ENCODE peak calls at places on chromosomes 5 and 9, in five cellular contexts. A is breast epithelium, Y is AG09319, L is epithelial cell of esophagus, P is right atrium auricular region. E is an unnamed sample.

GRCh38 chr5:158198636-158199035 is 339.7 kb upstream of the CLINT1 start:
- DNase-seq in A (no peak), Y (no peak), L (no peak), P (no peak), E (no peak)

GRCh38 chr5:107551088-107551487 is 119.6 kb downstream of the EFNA5 start:
- DNase-seq in A (no peak), Y (no peak), L (no peak), P (no peak), E (no peak)

GRCh38 chr5:126754609-126755008 is 22.3 kb upstream of the LMNB1 start:
- DNase-seq in A (no peak), Y (no peak), L (no peak), P (no peak), E (no peak)

GRCh38 chr9:128150594-128151342 is 1.5 kb downstream of the LCN2 start:
- DNase-seq in A (no peak), Y (no peak), L (no peak), P (no peak), E (peak; percentile 25)

GRCh38 chr9:80177949-80178480 is 606.2 kb downstream of the TLE4 start:
- DNase-seq in A (no peak), Y (no peak), L (no peak), P (no peak), E (no peak)

GRCh38 chr9:129384887-129385614 is 207.0 kb upstream of the IER5L start:
- DNase-seq in A (peak; percentile 50), Y (no peak), L (no peak), P (no peak), E (no peak)

GRCh38 chr9:127974769-127975261 is 6.0 kb downstream of the EEIG1 start:
- DNase-seq in A (no peak), Y (no peak), L (no peak), P (no peak), E (no peak)

GRCh38 chr5:8865686-8866374 is 680.0 kb downstream of the SEMA5A start:
- DNase-seq in A (no peak), Y (no peak), L (no peak), P (no peak), E (no peak)

GRCh38 chr9:122370869-122371467 is at the start of gene PTGS1:
- DNase-seq in A (no peak), Y (no peak), L (peak; percentile 53), P (peak; percentile 65), E (peak; percentile 26)

GRCh38 chr5:172868436-172868923 is 34.4 kb downstream of the ERGIC1 start:
- DNase-seq in A (no peak), Y (no peak), L (peak; percentile 51), P (no peak), E (no peak)

GRCh38 chr9:93659044-93659836 is 82.9 kb downstream of the PHF2 start:
- DNase-seq in A (peak; percentile 35), Y (no peak), L (no peak), P (no peak), E (no peak)

GRCh38 chr9:136944094-136944518 is 432 bp downstream of the FBXW5 start:
- DNase-seq in A (no peak), Y (peak; percentile 32), L (peak; percentile 48), P (no peak), E (no peak)

GRCh38 chr9:135906291-135907005 is 898 bp downstream of the CAMSAP1 start:
- DNase-seq in A (no peak), Y (no peak), L (peak; percentile 57), P (no peak), E (no peak)

GRCh38 chr5:115952579-115952978 is 9.7 kb upstream of the LVRN start:
- DNase-seq in A (no peak), Y (no peak), L (no peak), P (no peak), E (no peak)

GRCh38 chr5:159855476-159856157 is 60.7 kb upstream of the ADRA1B start:
- DNase-seq in A (no peak), Y (no peak), L (peak; percentile 18), P (peak; percentile 86), E (no peak)

GRCh38 chr9:32906213-32906612 is 95.2 kb downstream of the APTX start:
- DNase-seq in A (no peak), Y (no peak), L (no peak), P (no peak), E (no peak)

GRCh38 chr5:158754018-158754514 is 345.6 kb downstream of the EBF1 start:
- DNase-seq in A (no peak), Y (peak; percentile 87), L (no peak), P (no peak), E (no peak)

GRCh38 chr5:139271201-139272027 is 22.1 kb upstream of the MATR3 start:
- DNase-seq in A (no peak), Y (peak; percentile 70), L (peak; percentile 84), P (no peak), E (no peak)

GRCh38 chr5:139273322-139273571 is 20.3 kb upstream of the MATR3 start:
- DNase-seq in A (no peak), Y (no peak), L (no peak), P (no peak), E (no peak)

GRCh38 chr5:139272471-139273321 is 20.8 kb upstream of the MATR3 start:
- DNase-seq in A (no peak), Y (no peak), L (peak; percentile 60), P (no peak), E (peak; percentile 67)

GRCh38 chr5:139275536-139276297 is 17.8 kb upstream of the MATR3 start:
- DNase-seq in A (no peak), Y (no peak), L (peak; percentile 80), P (no peak), E (peak; percentile 41)

DNA sequence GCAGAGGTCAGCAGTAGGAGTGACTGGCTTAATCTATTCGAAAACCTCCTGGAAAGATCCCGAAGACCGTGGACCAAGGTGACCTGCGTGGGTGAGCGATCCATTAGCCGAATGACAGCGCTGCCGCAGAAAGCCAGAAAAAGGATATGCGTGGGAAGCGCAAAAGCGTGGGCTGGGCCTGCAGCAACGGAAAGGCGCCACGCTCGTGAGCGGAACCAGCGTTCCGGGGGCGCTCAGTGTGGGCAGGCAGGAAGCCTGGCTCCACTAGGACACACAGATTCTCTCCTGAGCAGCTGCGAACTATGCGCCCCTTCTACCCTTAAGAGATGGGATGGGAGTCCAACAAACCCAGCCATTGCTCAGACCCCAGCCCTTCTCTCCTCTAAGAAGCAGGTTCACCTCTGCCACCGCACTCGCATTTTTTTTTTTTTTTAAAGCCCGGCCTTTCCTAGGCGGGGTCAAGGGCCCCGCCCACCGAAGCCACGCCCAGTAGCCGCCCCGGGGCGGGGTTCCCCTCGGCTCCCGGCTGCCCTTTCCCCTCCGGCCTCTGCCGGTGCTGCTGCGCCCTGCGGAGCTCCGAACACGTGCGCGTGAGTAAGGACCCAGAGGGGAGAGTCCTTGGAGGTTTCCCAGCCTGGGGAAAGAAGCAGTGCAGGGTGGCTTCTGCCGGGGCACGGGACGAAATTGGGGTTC is 19.8 kb upstream of the MATR3 start:
- DNase-seq in A (peak; percentile 68), Y (peak; percentile 49), L (peak; percentile 90), P (peak; percentile 87), E (peak; percentile 90)
- TF ChIP-seq CTCF in A (no peak), Y (no peak), L (no peak), P (no peak), E (no peak)

GRCh38 chr9:36190388-36191289 is at the start of gene CLTA:
- DNase-seq in A (peak; percentile 95), Y (peak; percentile 94), L (peak; percentile 99), P (peak; percentile 99), E (peak; percentile 97)
- TF ChIP-seq CTCF in A (peak; percentile 65), Y (peak; percentile 64), L (peak; percentile 62), P (peak; percentile 28), E (peak; percentile 52)

GRCh38 chr9:77212801-77213200 is 35.5 kb downstream of the VPS13A start:
- DNase-seq in A (no peak), Y (no peak), L (no peak), P (no peak), E (no peak)

GRCh38 chr9:77211561-77211960 is 34.2 kb downstream of the VPS13A start:
- DNase-seq in A (no peak), Y (no peak), L (peak; percentile 74), P (no peak), E (no peak)

GRCh38 chr9:77218612-77219011 is 41.3 kb downstream of the VPS13A start:
- DNase-seq in A (no peak), Y (no peak), L (peak; percentile 65), P (no peak), E (no peak)

GRCh38 chr9:77221431-77221830 is 44.1 kb downstream of the VPS13A start:
- DNase-seq in A (no peak), Y (no peak), L (no peak), P (no peak), E (no peak)

DNA sequence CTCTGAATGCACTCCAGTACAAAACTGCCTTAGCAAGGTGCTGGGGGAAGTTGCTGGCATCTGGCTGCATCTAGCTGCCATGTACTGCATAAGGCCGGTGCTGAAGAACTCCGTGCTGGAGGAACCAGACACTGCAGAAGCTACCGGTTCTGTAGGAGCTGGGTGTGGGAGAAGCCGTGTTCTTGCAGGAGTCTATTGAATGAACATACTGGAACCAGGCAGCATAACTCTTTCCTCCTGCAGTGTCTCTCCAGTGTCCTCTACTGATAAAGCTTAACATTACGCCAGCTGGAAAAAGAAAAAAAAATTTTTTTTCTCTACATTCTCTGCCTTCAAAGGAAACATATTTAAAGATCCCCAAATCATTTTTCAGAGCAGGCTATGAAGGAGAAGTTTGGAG is 38.5 kb downstream of the VPS13A start:
- DNase-seq in A (no peak), Y (no peak), L (peak; percentile 22), P (no peak), E (no peak)
- TF ChIP-seq CTCF in A (no peak), Y (peak; percentile 26), L (peak; percentile 53), P (no peak), E (no peak)

GRCh38 chr5:84445049-84445685 is 60.5 kb upstream of the EDIL3 start:
- DNase-seq in A (no peak), Y (no peak), L (no peak), P (no peak), E (no peak)

GRCh38 chr5:84453405-84453804 is 68.7 kb upstream of the EDIL3 start:
- DNase-seq in A (no peak), Y (no peak), L (no peak), P (no peak), E (no peak)

GRCh38 chr5:84450617-84451414 is 66.1 kb upstream of the EDIL3 start:
- DNase-seq in A (no peak), Y (no peak), L (peak; percentile 23), P (no peak), E (no peak)
- TF ChIP-seq CTCF in A (no peak), Y (peak; percentile 43), L (peak; percentile 56), P (no peak), E (peak; percentile 31)